ENCODE peak calls at places on chromosomes 16 and 17, in six cellular contexts. P is NCI-H460; C is activated T-helper 9 cell treated with anti-CD3 and anti-CD28 coated beads, Interleukin-2, amount 50 U/mL, for 16 hours; O is kidney glomerular epithelial cell; I is NCI-H1105; D is stimulated activated CD4-positive, alpha-beta T cell treated with anti-CD3 and anti-CD28 coated beads, Interleukin-1b, Interleukin-23, amount 100 ng/mL, for 4 hours. T is an unnamed sample.

GRCh38 chr16:68786685-68787418 is 49.8 kb downstream of the CDH1 start:
- DNase-seq in C (no peak), I (peak), D (no peak), O (peak), P (no peak), T (no peak)

GRCh38 chr17:17141860-17142552 is 64.1 kb downstream of the PLD6 start:
- DNase-seq in P (peak), I (no peak), O (no peak), C (peak), D (peak), T (no peak)

GRCh38 chr17:72176902-72177660 is 56.3 kb downstream of the SOX9 start:
- DNase-seq in D (no peak), P (no peak), O (no peak), C (no peak), I (peak), T (no peak)

GRCh38 chr16:56767018-56767417 is 37.1 kb downstream of the NUP93 start:
- DNase-seq in D (no peak), P (no peak), O (no peak), I (no peak), C (no peak), T (no peak)

GRCh38 chr17:69947027-69947759 is 127.8 kb upstream of the KCNJ16 start:
- DNase-seq in P (no peak), C (no peak), D (no peak), O (no peak), I (no peak), T (no peak)

GRCh38 chr17:29245401-29245800 is 1.3 kb upstream of the CRYBA1 start:
- DNase-seq in D (no peak), O (no peak), I (no peak), C (no peak), P (no peak), T (no peak)

GRCh38 chr16:84418056-84418849 is 49.9 kb downstream of the ATP2C2 start:
- DNase-seq in O (no peak), C (no peak), P (no peak), D (no peak), I (no peak), T (no peak)

GRCh38 chr16:77359065-77359502 is 75.8 kb downstream of the ADAMTS18 start:
- DNase-seq in C (no peak), I (no peak), P (no peak), D (no peak), O (peak), T (peak)

GRCh38 chr16:22266546-22266945 is 30.7 kb upstream of the POLR3E start:
- DNase-seq in O (no peak), P (no peak), I (no peak), C (no peak), D (no peak), T (no peak)

GRCh38 chr17:29138991-29139682 is 41.1 kb downstream of the MYO18A start:
- DNase-seq in D (no peak), P (no peak), I (no peak), O (no peak), C (no peak), T (no peak)

GRCh38 chr17:7838291-7839075 is 4.5 kb downstream of the KDM6B start:
- DNase-seq in P (peak), O (peak), I (peak), D (no peak), C (no peak), T (no peak)

GRCh38 chr17:17719966-17720543 is 38.8 kb downstream of the RAI1 start:
- DNase-seq in I (no peak), O (no peak), C (no peak), P (no peak), D (no peak), T (no peak)

GRCh38 chr16:19517424-19518089 is 4.3 kb downstream of the GDE1 start:
- DNase-seq in C (no peak), D (no peak), O (peak), P (peak), I (no peak), T (no peak)

GRCh38 chr17:56809106-56809819 is 24.5 kb downstream of the C17orf67 start:
- DNase-seq in O (no peak), D (no peak), C (no peak), I (no peak), P (no peak), T (no peak)

GRCh38 chr16:75526032-75526790 is 9.7 kb downstream of the CHST5 start:
- DNase-seq in P (no peak), C (no peak), D (no peak), I (no peak), O (no peak), T (no peak)

GRCh38 chr16:3825940-3826339 is 54.6 kb downstream of the CREBBP start:
- DNase-seq in P (no peak), C (no peak), D (no peak), O (no peak), I (no peak), T (no peak)

GRCh38 chr17:81020767-81021497 is 14.0 kb upstream of the BAIAP2 start:
- DNase-seq in O (no peak), I (no peak), P (no peak), D (no peak), C (no peak), T (no peak)

GRCh38 chr17:68398731-68399637 is 58.3 kb downstream of the WIPI1 start:
- DNase-seq in P (peak), I (no peak), D (no peak), C (no peak), O (peak), T (no peak)

GRCh38 chr17:69066482-69066881 is 5.8 kb upstream of the ABCA9 start:
- DNase-seq in P (no peak), C (no peak), O (no peak), D (no peak), I (no peak), T (no peak)

GRCh38 chr17:5198472-5198871 is 6.8 kb upstream of the ZNF594 start:
- DNase-seq in I (no peak), D (no peak), C (no peak), P (no peak), O (no peak), T (no peak)

GRCh38 chr17:1486802-1487695 is 5.4 kb downstream of the MYO1C start:
- DNase-seq in C (peak), D (peak), O (peak), P (peak), I (no peak), T (no peak)

GRCh38 chr16:70523621-70524405 is at the start of gene SF3B3:
- DNase-seq in D (peak), P (no peak), O (peak), I (peak), C (peak), T (no peak)

GRCh38 chr17:48611681-48612455 is 1.1 kb upstream of the HOXB7 start:
- DNase-seq in O (peak), D (no peak), I (peak), P (no peak), C (no peak), T (no peak)

GRCh38 chr16:8572919-8573724 is 17.2 kb downstream of the TMEM114 start:
- DNase-seq in I (no peak), D (no peak), O (peak), C (no peak), P (peak), T (no peak)

GRCh38 chr17:13385481-13385907 is 216.2 kb downstream of the HS3ST3A1 start:
- DNase-seq in I (no peak), P (no peak), O (peak), C (no peak), D (no peak), T (peak)

GRCh38 chr17:28929769-28930168 is 21.5 kb downstream of the PHF12 start:
- DNase-seq in I (no peak), D (no peak), O (no peak), C (no peak), P (no peak), T (no peak)

GRCh38 chr16:70660672-70661350 is 14.5 kb downstream of the IL34 start:
- DNase-seq in D (no peak), C (no peak), O (no peak), I (no peak), P (no peak), T (no peak)

GRCh38 chr17:20211246-20211645 is 202.1 kb downstream of the SPECC1 start:
- DNase-seq in D (no peak), P (no peak), O (no peak), I (no peak), C (no peak), T (no peak)

GRCh38 chr17:13593757-13594156 is 8.0 kb downstream of the HS3ST3A1 start:
- DNase-seq in O (no peak), D (no peak), I (no peak), C (no peak), P (no peak), T (no peak)

GRCh38 chr16:28010671-28011070 is 52.8 kb downstream of the GSG1L start:
- DNase-seq in I (no peak), C (no peak), O (no peak), P (no peak), D (no peak), T (no peak)

GRCh38 chr16:85554791-85555548 is 58.2 kb upstream of the GSE1 start:
- DNase-seq in O (peak), D (peak), I (peak), C (peak), P (peak), T (no peak)

GRCh38 chr17:46081018-46081320 is 81.9 kb downstream of the STH start:
- DNase-seq in D (no peak), O (no peak), P (no peak), I (no peak), C (no peak), T (no peak)

GRCh38 chr17:2700491-2701141 is 10.9 kb downstream of the CLUH start:
- DNase-seq in I (no peak), D (no peak), C (no peak), O (no peak), P (no peak), T (no peak)

GRCh38 chr16:64700628-64701027 is 421.2 kb downstream of the CDH11 start:
- DNase-seq in C (no peak), P (no peak), O (no peak), D (no peak), I (no peak), T (no peak)

GRCh38 chr17:53627511-53627910 is 195.2 kb upstream of the KIF2B start:
- DNase-seq in O (peak), I (no peak), C (no peak), D (no peak), P (peak), T (peak)

GRCh38 chr17:80453980-80454556 is 22.3 kb downstream of the NPTX1 start:
- DNase-seq in C (no peak), O (no peak), D (no peak), P (no peak), I (no peak), T (no peak)

GRCh38 chr16:1537763-1538289 is 4.4 kb downstream of the TMEM204 start:
- DNase-seq in P (no peak), C (no peak), D (no peak), O (no peak), I (no peak), T (no peak)

GRCh38 chr17:62165378-62165722 is 100.3 kb upstream of the MED13 start:
- DNase-seq in O (no peak), I (no peak), C (no peak), D (no peak), P (no peak), T (no peak)

T was measured in kidney epithelial cell.